ENCODE peak calls at places on chromosomes 16 and 17, in six cellular contexts. E is NT2/D1, L is neural crest cell, K is ascending aorta, Y is heart left ventricle, V is non-pigmented ciliary epithelial cell. W is an unnamed sample.

GRCh38 chr17:48045270-48046001 is 2.7 kb upstream of the NFE2L1 start:
- DNase-seq in K (no peak), Y (no peak), L (no peak), E (no peak), V (no peak), W (peak)

GRCh38 chr16:48862087-48862532 is 252.1 kb upstream of the N4BP1 start:
- DNase-seq in Y (no peak), K (no peak), V (no peak), E (peak), L (no peak), W (peak)

GRCh38 chr16:88540346-88540977 is 29.7 kb upstream of the ZC3H18 start:
- DNase-seq in L (no peak), K (no peak), Y (no peak), V (no peak), E (no peak), W (no peak)

GRCh38 chr16:82085380-82085779 is 50.3 kb downstream of the HSD17B2 start:
- DNase-seq in Y (no peak), E (no peak), L (no peak), V (no peak), K (no peak), W (no peak)

GRCh38 chr17:9432121-9432866 is 143.3 kb downstream of the STX8 start:
- DNase-seq in V (no peak), L (no peak), E (no peak), K (no peak), Y (no peak), W (no peak)

GRCh38 chr16:59330030-59330670 is 596.0 kb upstream of the GOT2 start:
- DNase-seq in K (no peak), L (no peak), E (no peak), Y (no peak), V (peak), W (peak)

GRCh38 chr17:80084773-80085172 is 16.6 kb upstream of the GAA start:
- DNase-seq in V (no peak), L (no peak), K (no peak), Y (no peak), E (no peak), W (no peak)

GRCh38 chr16:78648517-78648916 is 549.1 kb downstream of the WWOX start:
- DNase-seq in Y (no peak), K (no peak), V (no peak), L (no peak), E (no peak), W (no peak)

GRCh38 chr17:36755586-36755985 is 154.2 kb downstream of the MRM1 start:
- DNase-seq in K (no peak), V (no peak), Y (no peak), E (no peak), L (peak), W (peak)

GRCh38 chr17:82734987-82735866 is at the start of gene FN3K:
- DNase-seq in Y (peak), E (no peak), K (peak), V (no peak), L (peak), W (peak)

GRCh38 chr16:64137976-64138375 is 983.9 kb downstream of the CDH11 start:
- DNase-seq in L (no peak), V (no peak), Y (no peak), K (no peak), E (no peak), W (peak)

GRCh38 chr16:17777461-17777863 is 306.7 kb upstream of the XYLT1 start:
- DNase-seq in L (no peak), Y (no peak), E (no peak), K (no peak), V (no peak), W (peak)

GRCh38 chr16:11836653-11837244 is 14.6 kb downstream of the RSL1D1 start:
- DNase-seq in L (no peak), V (peak), Y (no peak), E (peak), K (no peak), W (peak)

GRCh38 chr16:70746708-70747424 is 54.1 kb downstream of the VAC14 start:
- DNase-seq in K (peak), E (no peak), Y (peak), V (no peak), L (no peak), W (peak)

GRCh38 chr16:86074651-86075487 is 175.9 kb downstream of the IRF8 start:
- DNase-seq in Y (no peak), E (peak), V (no peak), K (no peak), L (peak), W (peak)

GRCh38 chr17:74605361-74605760 is 13.3 kb upstream of the CD300LD start:
- DNase-seq in Y (peak), V (no peak), K (no peak), E (no peak), L (no peak), W (peak)

GRCh38 chr17:77530591-77530990 is 389.8 kb downstream of the SEC14L1 start:
- DNase-seq in E (no peak), L (no peak), Y (no peak), K (no peak), V (no peak), W (no peak)

W was measured in RPMI7951.